ENCODE peak calls at places on chromosomes 1 and 21, in nine cellular contexts. W is spleen, F is stomach, D is sigmoid colon, S is K562, T is GM23338, A is breast epithelium, K is HCT116, I is suprapubic skin. E is an unnamed sample.

GRCh38 chr21:37939251-37939650 is 23.0 kb upstream of the KCNJ6 start:
- DNase-seq in W (no peak), F (no peak), D (no peak), S (no peak), T (no peak), A (no peak), K (no peak), I (no peak), E (no peak)

GRCh38 chr1:70685300-70686286 is 274.5 kb downstream of the CTH start:
- DNase-seq in W (no peak), F (peak), D (peak), S (peak), T (peak), A (no peak), K (peak), I (no peak), E (peak)

GRCh38 chr1:27637052-27637451 is 2.1 kb upstream of the FGR start:
- DNase-seq in W (no peak), F (no peak), D (no peak), S (no peak), T (no peak), A (no peak), K (no peak), I (no peak), E (no peak)

GRCh38 chr1:36834586-36834985 is 199.7 kb downstream of the GRIK3 start:
- DNase-seq in W (peak), F (no peak), D (no peak), S (no peak), T (no peak), A (no peak), K (no peak), I (no peak), E (no peak)

GRCh38 chr1:41954533-41954944 is 35.8 kb upstream of the HIVEP3 start:
- DNase-seq in W (no peak), F (no peak), D (no peak), S (no peak), T (peak), A (no peak), K (peak), I (no peak), E (peak)

GRCh38 chr1:226482975-226483660 is 65.4 kb upstream of the STUM start:
- DNase-seq in W (no peak), F (peak), D (no peak), S (no peak), T (no peak), A (no peak), K (no peak), I (no peak), E (no peak)

GRCh38 chr1:234495231-234495990 is 16.4 kb upstream of the TARBP1 start:
- DNase-seq in W (no peak), F (no peak), D (no peak), S (peak), T (no peak), A (no peak), K (no peak), I (no peak), E (no peak)

GRCh38 chr1:17768651-17769241 is 13.6 kb downstream of the ACTL8 start:
- DNase-seq in W (no peak), F (no peak), D (peak), S (peak), T (no peak), A (no peak), K (no peak), I (no peak), E (no peak)

GRCh38 chr1:234605983-234606730 is 3.8 kb downstream of the IRF2BP2 start:
- DNase-seq in W (peak), F (peak), D (no peak), S (peak), T (no peak), A (no peak), K (no peak), I (no peak), E (peak)

DNA sequence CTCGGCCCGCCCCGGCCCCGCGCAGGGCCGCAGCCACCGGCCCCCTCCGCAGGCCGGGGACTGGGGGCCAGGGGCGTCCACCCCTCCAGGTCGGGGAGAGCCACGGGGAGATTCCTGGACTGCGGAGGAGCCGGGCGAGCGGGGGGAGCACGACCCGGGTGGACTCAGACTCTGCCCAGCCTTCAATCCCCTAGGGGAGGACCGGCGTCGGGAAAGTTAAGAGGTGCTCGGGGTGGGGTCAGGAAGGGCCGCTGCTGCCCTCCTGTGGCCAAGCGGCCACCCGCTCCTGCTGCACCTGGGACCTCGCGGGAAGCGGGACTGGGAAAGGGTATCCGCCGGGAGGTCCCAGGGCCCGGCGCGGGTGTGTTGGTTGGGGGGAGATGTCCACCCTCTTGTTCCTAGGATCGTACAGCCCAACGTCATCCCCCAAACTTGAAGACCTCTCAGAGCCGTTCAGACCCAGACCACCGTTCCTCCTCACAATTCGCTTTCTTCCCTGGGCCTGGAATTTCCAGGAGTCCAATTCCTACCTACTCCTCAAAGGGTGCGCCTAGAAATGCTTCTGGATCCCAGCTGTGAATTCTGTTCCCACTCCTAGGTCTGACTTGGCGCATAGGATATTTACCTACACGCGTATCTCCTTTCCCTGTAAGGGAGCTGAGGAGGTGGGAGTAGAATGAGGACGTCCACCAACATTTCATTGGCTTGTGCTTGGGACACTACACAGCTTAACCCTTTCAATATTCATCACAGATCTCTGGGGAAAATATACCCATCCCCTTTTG is 482 bp upstream of the RHOC start:
- DNase-seq in W (peak), F (peak), D (peak), S (peak), T (peak), A (peak), K (peak), I (peak), E (peak)
- TF ChIP-seq POLR2AphosphoS5 in W (peak), F (no peak), D (no peak), S (peak), T (no peak), A (no peak), K (peak), I (no peak), E (no peak)

DNA sequence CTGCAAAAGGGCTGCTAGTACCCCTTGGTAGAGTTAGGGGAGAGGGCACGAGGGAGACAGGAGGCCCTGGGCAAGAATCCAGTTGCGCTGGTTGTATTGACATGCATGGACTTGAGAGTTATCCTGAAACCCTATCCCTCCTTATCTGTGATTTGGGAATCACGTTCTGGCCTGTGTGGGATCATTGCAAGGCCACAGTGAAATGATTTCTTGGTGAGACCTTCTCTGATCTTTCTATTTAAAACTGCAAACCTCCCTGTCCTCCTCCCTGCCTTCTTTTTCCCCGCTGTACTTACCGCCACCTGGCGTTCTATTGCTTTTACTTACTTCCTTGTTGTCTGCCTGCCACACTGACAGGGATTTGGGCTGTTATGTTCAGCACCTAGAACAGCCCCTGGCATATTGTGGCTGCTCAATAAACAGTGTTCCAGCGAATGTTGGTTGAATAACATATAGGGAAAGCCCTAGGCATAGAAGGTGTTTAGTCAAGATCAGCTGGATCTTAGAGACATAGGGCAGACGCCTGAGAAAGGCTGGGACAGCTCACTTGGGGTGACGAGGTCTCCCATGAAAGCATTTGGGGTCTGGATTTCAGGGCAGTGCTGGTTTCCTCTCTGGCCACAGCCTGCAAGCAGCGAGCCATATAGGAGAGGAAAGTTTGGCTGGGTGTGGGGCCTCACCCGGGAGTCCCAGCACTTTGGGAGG is 25.6 kb downstream of the ALPL start:
- DNase-seq in W (no peak), F (peak), D (no peak), S (peak), T (peak), A (no peak), K (peak), I (no peak), E (peak)
- TF ChIP-seq CTCF in W (peak), F (peak), D (no peak), S (peak), T (peak), A (peak), K (peak), I (peak), E (no peak)

DNA sequence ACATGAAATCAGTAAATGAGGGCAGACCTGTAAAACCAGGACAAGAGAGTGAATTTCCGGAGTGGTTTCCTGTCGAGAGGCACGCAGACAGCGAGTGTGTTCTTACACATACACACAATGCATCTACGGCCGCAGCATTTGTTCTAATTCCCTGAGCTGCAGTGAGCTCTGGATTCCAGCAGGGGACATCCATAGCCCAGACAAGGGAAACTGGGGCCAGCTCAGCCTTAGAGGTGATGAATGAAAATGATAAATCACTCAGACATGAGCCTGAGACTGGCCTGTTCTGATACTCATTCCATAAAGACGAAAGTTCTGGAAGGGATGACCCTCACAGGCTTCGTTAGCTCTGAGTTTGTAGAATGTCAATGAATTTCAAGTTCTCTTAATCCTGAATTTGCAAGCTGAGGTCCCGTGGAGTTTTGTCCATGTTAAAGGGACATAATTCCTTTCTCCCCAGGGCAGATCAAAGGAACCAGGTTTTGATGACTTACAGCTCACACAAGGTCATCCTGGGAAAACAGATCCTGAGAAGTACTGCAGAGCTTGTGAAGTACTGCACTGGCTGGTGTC is 207.9 kb upstream of the C1orf87 start:
- DNase-seq in W (no peak), F (peak), D (peak), S (peak), T (peak), A (peak), K (peak), I (peak), E (peak)
- TF ChIP-seq POLR2AphosphoS5 in W (no peak), F (peak), D (no peak), S (no peak), T (no peak), A (no peak), K (no peak), I (no peak), E (no peak)

GRCh38 chr1:10980094-10980577 is 32.3 kb upstream of the TARDBP start:
- DNase-seq in W (no peak), F (peak), D (peak), S (no peak), T (peak), A (peak), K (no peak), I (peak), E (peak)
- TF ChIP-seq CTCF in W (no peak), F (peak), D (peak), S (peak), T (peak), A (no peak), K (no peak), I (peak), E (no peak)

DNA sequence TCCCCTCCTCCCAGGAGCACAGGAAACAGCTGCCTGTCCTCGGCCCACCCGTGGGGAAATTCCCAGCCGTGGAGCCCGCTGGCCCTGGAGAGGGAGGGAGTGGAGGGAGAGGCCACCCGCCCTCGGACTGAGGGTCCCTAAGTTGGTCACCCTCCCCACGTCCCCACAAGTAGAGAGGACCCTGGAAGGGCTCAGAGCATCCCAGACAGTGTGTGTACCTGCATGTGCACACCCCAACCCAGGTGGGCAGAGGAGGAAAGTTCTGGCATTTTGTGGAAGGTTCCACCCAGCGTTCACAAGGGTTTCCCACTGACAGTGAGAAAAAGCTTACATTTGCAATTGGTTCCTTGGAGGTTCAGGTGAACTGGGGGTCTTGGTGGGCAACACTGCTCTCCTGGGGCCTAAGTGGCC is 1.3 kb upstream of the TNFRSF4 start:
- DNase-seq in W (no peak), F (no peak), D (no peak), S (no peak), T (no peak), A (no peak), K (no peak), I (no peak), E (no peak)
- TF ChIP-seq POLR2AphosphoS5 in W (peak), F (no peak), D (no peak), S (no peak), T (no peak), A (no peak), K (no peak), I (no peak), E (no peak)